ENCODE peak calls at places on chromosomes 16 and 17, in five cellular contexts. F is activated naive CD8-positive, alpha-beta T cell treated with anti-CD3 and anti-CD28 coated beads for 36 hours; N is HS-5; H is AG09309; G is stimulated activated naive CD8-positive, alpha-beta T cell treated with anti-CD3 and anti-CD28 coated beads, Interleukin-15, Interleukin-2, amounts not matched to agents 100 U/mL and 50 U/mL, for 24 hours. Z is an unnamed sample.

GRCh38 chr16:51353055-51353454 is 202.0 kb upstream of the SALL1 start:
- DNase-seq in F (no peak), N (no peak), H (no peak), G (no peak), Z (no peak)

GRCh38 chr16:35706901-35707300 is 2247.5 kb downstream of the TP53TG3F start:
- DNase-seq in F (no peak), N (no peak), H (no peak), G (no peak), Z (no peak)

GRCh38 chr16:86509759-86510464 is 415 bp upstream of the FOXF1 start:
- DNase-seq in F (no peak), N (no peak), H (no peak), G (no peak), Z (no peak)

GRCh38 chr17:73189417-73190099 is 3.3 kb upstream of the COG1 start:
- DNase-seq in F (no peak), N (no peak), H (no peak), G (no peak), Z (peak)

GRCh38 chr16:55279598-55279997 is 44.4 kb upstream of the IRX6 start:
- DNase-seq in F (no peak), N (no peak), H (no peak), G (no peak), Z (no peak)

GRCh38 chr17:63116228-63116627 is 150.2 kb downstream of the TANC2 start:
- DNase-seq in F (no peak), N (no peak), H (no peak), G (no peak), Z (no peak)

GRCh38 chr17:8430966-8431365 is 4.7 kb upstream of the NDEL1 start:
- DNase-seq in F (no peak), N (no peak), H (peak), G (no peak), Z (no peak)

GRCh38 chr16:47358816-47359215 is 102.0 kb downstream of the ITFG1 start:
- DNase-seq in F (no peak), N (no peak), H (no peak), G (no peak), Z (no peak)

GRCh38 chr17:57552114-57552601 is 192.9 kb downstream of the CCDC182 start:
- DNase-seq in F (peak), N (no peak), H (no peak), G (peak), Z (no peak)